ENCODE peak calls at places on chromosomes 7 and 10, in five cellular contexts. D, N, J, F and H are unnamed samples.
A peak's percentile ranks its signal among the peaks of the same experiment; 100 is the strongest.

GRCh38 chr10:78042752-78043104 is 9.1 kb downstream of the RPS24 start:
- DNase-seq in J (no peak), N (no peak), F (no peak), D (no peak), H (no peak)

GRCh38 chr7:17682586-17682985 is 257.7 kb downstream of the SNX13 start:
- DNase-seq in D (no peak), N (no peak), F (no peak), J (no peak), H (no peak)

GRCh38 chr7:252216-252965 is 37.6 kb upstream of the FOXL3 start:
- DNase-seq in D (no peak), J (no peak), N (no peak), F (no peak), H (no peak)

GRCh38 chr10:47357131-47357582 is 9.0 kb downstream of the RBP3 start:
- DNase-seq in N (no peak), F (no peak), J (peak; percentile 37), D (no peak), H (no peak)

GRCh38 chr7:8149222-8149621 is 112.7 kb downstream of the ICA1 start:
- DNase-seq in J (no peak), F (no peak), D (no peak), N (no peak), H (no peak)

GRCh38 chr7:129311429-129311828 is 86.6 kb downstream of the AHCYL2 start:
- DNase-seq in J (no peak), F (no peak), N (no peak), D (no peak), H (no peak)

GRCh38 chr7:7870590-7870989 is 98.0 kb upstream of the GLCCI1 start:
- DNase-seq in D (no peak), N (no peak), F (no peak), J (no peak), H (no peak)

GRCh38 chr10:110074298-110074697 is 66.5 kb downstream of the ADD3 start:
- DNase-seq in J (no peak), D (no peak), F (no peak), N (no peak), H (no peak)

GRCh38 chr7:27165655-27166474 is 528 bp upstream of the HOXA9 start:
- DNase-seq in F (no peak), N (no peak), J (peak; percentile 75), D (no peak), H (no peak)

GRCh38 chr7:131103997-131104396 is 223.7 kb upstream of the MKLN1 start:
- DNase-seq in D (no peak), N (no peak), J (no peak), F (no peak), H (no peak)

GRCh38 chr10:72407471-72407870 is 52.8 kb upstream of the DNAJB12 start:
- DNase-seq in J (no peak), F (no peak), N (no peak), D (no peak), H (no peak)

GRCh38 chr7:83413831-83414230 is 235.1 kb downstream of the SEMA3E start:
- DNase-seq in F (no peak), D (peak; percentile 84), J (no peak), N (no peak), H (no peak)

GRCh38 chr7:65216469-65216868 is 157.2 kb upstream of the ZNF92 start:
- DNase-seq in N (peak; percentile 72), F (peak; percentile 45), J (no peak), D (peak; percentile 89), H (peak; percentile 70)

GRCh38 chr7:95478139-95479037 is 7.4 kb upstream of the ASB4 start:
- DNase-seq in J (no peak), D (no peak), N (no peak), F (peak; percentile 33), H (no peak)

GRCh38 chr10:107728807-107729206 is 564.3 kb upstream of the SORCS1 start:
- DNase-seq in J (no peak), F (no peak), D (no peak), N (no peak), H (no peak)

GRCh38 chr10:92839191-92840085 is 8.9 kb upstream of the EXOC6 start:
- DNase-seq in F (no peak), J (peak; percentile 77), N (peak; percentile 77), D (peak; percentile 25), H (no peak)